ENCODE peak calls at places on chromosome 4, in four cellular contexts. D is adrenal gland, J is dorsolateral prefrontal cortex, O is HFF-Myc. P is an unnamed sample.

GRCh38 chr4:152256996-152257395 is 278.9 kb downstream of the FBXW7 start:
- DNase-seq in D (no peak), J (no peak), O (no peak), P (no peak)

GRCh38 chr4:138182838-138183426 is 59.2 kb downstream of the SLC7A11 start:
- DNase-seq in D (no peak), J (no peak), O (peak; percentile 54), P (peak; percentile 70)

GRCh38 chr4:154367659-154368058 is 123.9 kb downstream of the DCHS2 start:
- DNase-seq in D (no peak), J (no peak), O (no peak), P (no peak)

GRCh38 chr4:124334119-124334518 is 378.4 kb downstream of the ANKRD50 start:
- DNase-seq in D (no peak), J (no peak), O (peak; percentile 76), P (peak; percentile 91)

GRCh38 chr4:47913858-47914218 is 545 bp downstream of the NFXL1 start:
- DNase-seq in D (peak; percentile 16), J (peak; percentile 53), O (no peak), P (peak; percentile 8)

GRCh38 chr4:57682275-57682674 is 572.1 kb upstream of the IGFBP7 start:
- DNase-seq in D (no peak), J (no peak), O (no peak), P (no peak)

GRCh38 chr4:54571293-54571723 is 86.4 kb upstream of the KIT start:
- DNase-seq in D (no peak), J (no peak), O (no peak), P (no peak)

GRCh38 chr4:10122236-10122932 is 5.8 kb upstream of the WDR1 start:
- DNase-seq in D (no peak), J (no peak), O (no peak), P (no peak)

GRCh38 chr4:52015366-52015765 is 4.8 kb downstream of the LRRC66 start:
- DNase-seq in D (no peak), J (no peak), O (peak; percentile 16), P (peak; percentile 19)

GRCh38 chr4:46856347-46856746 is 52.7 kb downstream of the COX7B2 start:
- DNase-seq in D (no peak), J (no peak), O (no peak), P (no peak)

GRCh38 chr4:85734446-85734845 is 259.5 kb downstream of the ARHGAP24 start:
- DNase-seq in D (peak; percentile 30), J (no peak), O (no peak), P (no peak)

GRCh38 chr4:41120297-41121217 is 93.8 kb downstream of the APBB2 start:
- DNase-seq in D (peak; percentile 71), J (peak; percentile 46), O (no peak), P (peak; percentile 92)

GRCh38 chr4:20603671-20604313 is 96.5 kb upstream of the PACRGL start:
- DNase-seq in D (no peak), J (no peak), O (no peak), P (peak; percentile 80)

P was measured in cardiac muscle cell.